ENCODE peak calls at places on chromosome 13, in five cellular contexts. X, J, T, L and O are unnamed samples.

GRCh38 chr13:99280166-99280565 is 22.0 kb upstream of the GPR18 start:
- DNase-seq in X (peak), J (no peak), T (no peak), L (no peak), O (peak)

GRCh38 chr13:33279898-33280549 is 5.5 kb downstream of the STARD13 start:
- DNase-seq in X (peak), J (peak), T (no peak), L (no peak), O (no peak)

GRCh38 chr13:35512271-35512920 is 35.9 kb upstream of the MAB21L1 start:
- DNase-seq in X (peak), J (peak), T (peak), L (no peak), O (peak)

GRCh38 chr13:94968040-94968756 is 255.9 kb upstream of the SOX21 start:
- DNase-seq in X (peak), J (no peak), T (no peak), L (no peak), O (no peak)

GRCh38 chr13:32205426-32206096 is 109.6 kb downstream of the ZAR1L start:
- DNase-seq in X (no peak), J (no peak), T (peak), L (no peak), O (no peak)

GRCh38 chr13:32264407-32264806 is 50.8 kb downstream of the ZAR1L start:
- DNase-seq in X (no peak), J (peak), T (no peak), L (no peak), O (no peak)

GRCh38 chr13:98542568-98543379 is 34.1 kb downstream of the STK24 start:
- DNase-seq in X (peak), J (no peak), T (no peak), L (no peak), O (no peak)

GRCh38 chr13:36282818-36283432 is 14.7 kb downstream of the CCDC169 start:
- DNase-seq in X (peak), J (peak), T (peak), L (no peak), O (no peak)

GRCh38 chr13:90256746-90257145 is 1090.7 kb upstream of the MIR17HG start:
- DNase-seq in X (no peak), J (no peak), T (no peak), L (no peak), O (no peak)
- H3K4me3 ChIP-seq in X (no peak), J (no peak), T (no peak), L (no peak), O (no peak)

GRCh38 chr13:113187263-113187669 is 21.2 kb downstream of the PCID2 start:
- DNase-seq in X (peak), J (peak), T (peak), L (no peak), O (peak)
- H3K4me3 ChIP-seq in X (peak), J (peak), T (peak), L (no peak), O (no peak)

GRCh38 chr13:44452418-44452817 is 78.8 kb downstream of the SERP2 start:
- DNase-seq in X (no peak), J (no peak), T (no peak), L (no peak), O (no peak)

GRCh38 chr13:44448875-44449274 is 75.3 kb downstream of the SERP2 start:
- DNase-seq in X (no peak), J (no peak), T (no peak), L (no peak), O (no peak)

GRCh38 chr13:44449999-44450821 is 76.6 kb downstream of the SERP2 start:
- DNase-seq in X (no peak), J (no peak), T (no peak), L (no peak), O (no peak)

GRCh38 chr13:44451651-44452050 is 78.0 kb downstream of the SERP2 start:
- DNase-seq in X (no peak), J (no peak), T (no peak), L (no peak), O (no peak)

DNA sequence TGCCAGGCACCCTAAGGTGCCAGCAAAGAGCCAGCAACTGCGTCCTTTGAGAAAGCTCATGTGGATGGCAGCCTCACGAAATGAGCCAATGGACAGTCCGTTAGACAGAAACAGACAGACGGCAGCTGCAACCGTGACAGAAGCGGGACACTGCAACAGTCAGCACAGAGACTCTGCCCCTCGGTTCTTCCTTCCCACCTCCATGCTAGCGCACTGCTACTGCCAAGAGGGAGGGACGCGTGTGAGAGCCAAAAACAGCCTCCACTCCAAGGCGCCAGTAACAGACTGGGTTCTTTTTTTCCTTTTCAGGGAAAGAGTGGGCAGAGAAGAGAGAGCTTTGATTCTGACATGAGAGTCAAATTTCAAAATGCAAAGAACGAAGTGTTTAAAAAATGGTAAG is 77.5 kb downstream of the SERP2 start:
- DNase-seq in X (no peak), J (no peak), T (no peak), L (no peak), O (no peak)
- H3K4me3 ChIP-seq in X (no peak), J (no peak), T (peak), L (no peak), O (no peak)

DNA sequence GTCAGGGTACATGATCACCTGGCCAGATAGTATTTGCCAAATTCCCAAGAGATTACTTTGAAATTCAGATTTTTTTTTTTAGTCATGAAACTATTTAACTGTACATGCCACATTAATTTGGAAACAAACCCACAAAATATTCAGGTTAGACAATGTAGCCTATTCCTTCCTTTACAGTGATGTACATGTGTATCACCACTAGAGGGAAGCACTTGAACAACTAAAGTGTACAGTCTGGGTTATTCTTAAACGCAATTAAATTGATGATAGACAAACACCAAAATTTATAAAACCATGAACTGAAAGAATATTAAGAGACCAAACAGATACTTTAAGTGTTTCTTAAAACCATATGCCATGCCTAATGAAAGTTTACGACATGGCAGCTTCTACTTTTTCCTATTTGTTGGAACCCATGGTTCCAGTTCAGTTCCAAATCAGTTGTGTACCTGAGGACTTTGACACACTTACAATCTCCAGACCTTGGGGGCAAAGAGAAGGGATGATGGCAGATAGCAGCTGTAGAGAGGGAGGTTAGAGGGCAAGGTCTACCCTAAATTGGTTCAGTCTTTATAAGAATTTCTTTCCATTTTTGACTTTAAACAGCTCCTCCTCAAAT is 52.8 kb downstream of the TNFSF13B start:
- DNase-seq in X (peak), J (peak), T (peak), L (no peak), O (no peak)
- H3K4me3 ChIP-seq in X (no peak), J (no peak), T (no peak), L (no peak), O (no peak)

DNA sequence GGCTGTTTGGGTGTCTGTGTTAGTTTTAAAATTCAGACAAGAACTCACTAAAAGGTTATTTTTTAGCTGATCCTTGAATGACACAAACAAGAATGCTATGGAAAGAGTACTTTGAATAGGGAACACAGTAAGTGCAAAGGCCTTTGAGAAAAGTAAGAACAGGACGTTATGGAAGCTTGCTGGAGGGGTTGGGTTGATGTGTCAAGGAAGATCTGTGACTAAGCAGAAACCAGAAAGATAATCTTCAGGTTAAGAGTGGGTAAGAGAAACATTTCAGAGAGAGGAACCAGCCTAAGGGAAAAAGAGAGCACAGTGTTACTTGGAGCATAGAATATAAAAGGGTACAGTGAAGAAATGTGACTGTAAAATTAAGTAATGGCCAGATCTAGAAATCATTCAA is 41.2 kb upstream of the TRPC4 start:
- DNase-seq in X (no peak), J (no peak), T (no peak), L (no peak), O (no peak)
- H3K4me3 ChIP-seq in X (no peak), J (no peak), T (no peak), L (no peak), O (no peak)

GRCh38 chr13:83538636-83539035 is 343.6 kb downstream of the SLITRK1 start:
- DNase-seq in X (no peak), J (no peak), T (no peak), L (no peak), O (no peak)

GRCh38 chr13:83536153-83536552 is 346.1 kb downstream of the SLITRK1 start:
- DNase-seq in X (no peak), J (no peak), T (no peak), L (no peak), O (no peak)

GRCh38 chr13:83536941-83537340 is 345.3 kb downstream of the SLITRK1 start:
- DNase-seq in X (no peak), J (no peak), T (no peak), L (no peak), O (no peak)

GRCh38 chr13:83531022-83531421 is 351.3 kb downstream of the SLITRK1 start:
- DNase-seq in X (no peak), J (no peak), T (no peak), L (no peak), O (no peak)

DNA sequence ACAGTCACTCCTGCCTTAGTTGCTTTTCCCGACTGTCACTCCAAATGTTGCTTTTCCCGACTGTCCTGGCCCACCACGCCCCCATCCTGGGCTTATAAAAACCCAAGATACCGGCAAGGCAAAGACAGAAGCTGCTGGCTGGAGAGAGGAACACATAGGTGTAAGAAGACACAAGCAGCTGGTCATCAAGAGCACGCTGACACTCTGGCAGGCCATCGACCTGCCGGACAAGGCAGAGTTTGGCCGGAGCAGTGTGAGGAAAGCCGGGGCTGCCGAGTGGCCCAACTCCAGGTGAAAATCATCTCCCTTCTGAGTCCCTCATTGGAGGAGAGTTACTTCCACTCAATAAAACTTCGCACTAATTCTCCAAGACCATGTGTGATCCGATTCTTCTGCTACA is 349.5 kb downstream of the SLITRK1 start:
- DNase-seq in X (no peak), J (no peak), T (no peak), L (no peak), O (no peak)
- H3K4me3 ChIP-seq in X (no peak), J (no peak), T (no peak), L (no peak), O (no peak)

GRCh38 chr13:40430234-40430633 is 236.2 kb downstream of the FOXO1 start:
- DNase-seq in X (no peak), J (no peak), T (no peak), L (no peak), O (no peak)
- H3K4me3 ChIP-seq in X (no peak), J (no peak), T (no peak), L (no peak), O (no peak)

DNA sequence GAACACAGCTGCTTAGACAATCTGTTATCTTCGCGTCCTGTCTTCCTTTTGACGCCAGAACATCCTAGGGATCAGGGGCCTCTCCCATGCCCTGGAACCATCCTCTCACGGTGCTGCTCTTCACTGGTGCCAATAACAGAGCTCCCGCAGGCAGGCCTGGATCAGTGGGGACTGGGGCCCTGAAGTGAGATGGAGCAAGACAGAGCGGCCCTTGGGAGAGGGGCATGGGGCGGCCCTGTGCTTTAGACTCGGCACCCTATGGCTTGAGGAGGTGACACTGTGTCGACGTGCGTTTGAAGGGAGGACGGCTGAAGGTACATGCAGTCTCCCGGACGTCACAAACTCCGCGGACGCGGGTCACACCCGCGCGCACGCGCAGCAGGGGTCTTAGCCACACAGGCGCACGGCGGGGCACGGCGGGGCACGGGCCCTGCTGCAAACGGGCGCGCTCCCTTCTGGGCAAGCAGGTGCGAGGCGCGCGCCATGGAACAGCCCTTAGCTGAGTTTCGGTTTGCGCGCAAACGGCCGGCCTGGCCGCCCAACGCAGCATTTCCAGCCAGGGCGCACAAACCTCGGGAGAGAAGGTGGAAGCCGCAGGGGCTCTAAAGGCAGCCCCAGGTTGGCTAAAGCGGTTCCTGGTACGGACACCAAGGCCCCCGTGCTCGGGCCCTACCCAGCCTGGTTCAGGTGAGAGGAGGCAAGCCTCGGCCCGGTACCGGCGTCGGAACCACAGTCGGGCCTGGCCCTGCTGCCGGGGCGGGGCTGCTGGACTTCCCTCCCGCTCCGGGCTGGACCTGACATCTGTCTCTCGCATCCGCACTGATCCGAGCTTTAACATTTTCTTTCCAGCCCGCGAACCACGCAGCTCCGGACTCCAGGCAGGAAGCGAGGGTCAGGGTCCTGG is 16.5 kb upstream of the RNF17 start:
- DNase-seq in X (peak), J (no peak), T (no peak), L (no peak), O (no peak)
- H3K4me3 ChIP-seq in X (peak), J (peak), T (peak), L (peak), O (peak)